ENCODE peak calls at places on chromosomes 16 and 17, in nine cellular contexts. One of them, this sample, is unnamed.
A peak's percentile ranks its signal among the peaks of the same experiment; 100 is the strongest.

GRCh38 chr16:74984194-74984669 is 691 bp downstream of the WDR59 start:
- DNase-seq in heart right ventricle: no peak
- DNase-seq in colonic mucosa: no peak
- DNase-seq in left ventricle myocardium inferior: no peak
- DNase-seq in heart left ventricle: no peak
- DNase-seq in mammary epithelial cell: peak; percentile 35
- DNase-seq in GM23338: no peak
- DNase-seq in ovary: no peak
- DNase-seq in mucosa of descending colon: no peak
- DNase-seq in this sample: no peak

GRCh38 chr17:71699907-71700306 is 420.9 kb upstream of the SOX9 start:
- DNase-seq in heart right ventricle: no peak
- DNase-seq in colonic mucosa: no peak
- DNase-seq in left ventricle myocardium inferior: no peak
- DNase-seq in heart left ventricle: no peak
- DNase-seq in mammary epithelial cell: no peak
- DNase-seq in GM23338: no peak
- DNase-seq in ovary: no peak
- DNase-seq in mucosa of descending colon: no peak
- DNase-seq in this sample: no peak

GRCh38 chr16:62256406-62256805 is 220.2 kb upstream of the CDH8 start:
- DNase-seq in heart right ventricle: no peak
- DNase-seq in colonic mucosa: no peak
- DNase-seq in left ventricle myocardium inferior: no peak
- DNase-seq in heart left ventricle: no peak
- DNase-seq in mammary epithelial cell: peak; percentile 45
- DNase-seq in GM23338: peak; percentile 67
- DNase-seq in ovary: no peak
- DNase-seq in mucosa of descending colon: no peak
- DNase-seq in this sample: no peak

GRCh38 chr16:48687421-48688038 is 77.5 kb upstream of the N4BP1 start:
- DNase-seq in heart right ventricle: peak; percentile 51
- DNase-seq in colonic mucosa: peak; percentile 42
- DNase-seq in left ventricle myocardium inferior: peak; percentile 32
- DNase-seq in heart left ventricle: peak; percentile 27
- DNase-seq in mammary epithelial cell: peak; percentile 60
- DNase-seq in GM23338: peak; percentile 88
- DNase-seq in ovary: peak; percentile 34
- DNase-seq in mucosa of descending colon: peak; percentile 43
- DNase-seq in this sample: peak; percentile 18

GRCh38 chr17:64992325-64992802 is 64.2 kb downstream of the GNA13 start:
- DNase-seq in heart right ventricle: no peak
- DNase-seq in colonic mucosa: no peak
- DNase-seq in left ventricle myocardium inferior: no peak
- DNase-seq in heart left ventricle: no peak
- DNase-seq in mammary epithelial cell: peak; percentile 98
- DNase-seq in GM23338: no peak
- DNase-seq in ovary: no peak
- DNase-seq in mucosa of descending colon: no peak
- DNase-seq in this sample: no peak

GRCh38 chr17:43578699-43579569 is 32.8 kb upstream of the ETV4 start:
- DNase-seq in heart right ventricle: no peak
- DNase-seq in colonic mucosa: no peak
- DNase-seq in left ventricle myocardium inferior: no peak
- DNase-seq in heart left ventricle: peak; percentile 39
- DNase-seq in mammary epithelial cell: peak; percentile 49
- DNase-seq in GM23338: peak; percentile 49
- DNase-seq in ovary: no peak
- DNase-seq in mucosa of descending colon: no peak
- DNase-seq in this sample: no peak

GRCh38 chr17:27502526-27503324 is 46.5 kb downstream of the KSR1 start:
- DNase-seq in heart right ventricle: no peak
- DNase-seq in colonic mucosa: no peak
- DNase-seq in left ventricle myocardium inferior: peak; percentile 29
- DNase-seq in heart left ventricle: no peak
- DNase-seq in mammary epithelial cell: no peak
- DNase-seq in GM23338: no peak
- DNase-seq in ovary: peak; percentile 65
- DNase-seq in mucosa of descending colon: no peak
- DNase-seq in this sample: no peak

GRCh38 chr16:31869511-31870201 is 4.0 kb upstream of the ZNF267 start:
- DNase-seq in heart right ventricle: peak; percentile 53
- DNase-seq in colonic mucosa: peak; percentile 56
- DNase-seq in left ventricle myocardium inferior: no peak
- DNase-seq in heart left ventricle: peak; percentile 59
- DNase-seq in mammary epithelial cell: peak; percentile 88
- DNase-seq in GM23338: peak; percentile 17
- DNase-seq in ovary: no peak
- DNase-seq in mucosa of descending colon: no peak
- DNase-seq in this sample: no peak

GRCh38 chr16:27980076-27980775 is 83.3 kb downstream of the GSG1L start:
- DNase-seq in heart right ventricle: no peak
- DNase-seq in colonic mucosa: no peak
- DNase-seq in left ventricle myocardium inferior: no peak
- DNase-seq in heart left ventricle: no peak
- DNase-seq in mammary epithelial cell: no peak
- DNase-seq in GM23338: no peak
- DNase-seq in ovary: no peak
- DNase-seq in mucosa of descending colon: no peak
- DNase-seq in this sample: no peak

GRCh38 chr17:43368740-43369506 is 29.9 kb upstream of the ARL4D start:
- DNase-seq in heart right ventricle: peak; percentile 88
- DNase-seq in colonic mucosa: peak; percentile 84
- DNase-seq in left ventricle myocardium inferior: peak; percentile 84
- DNase-seq in heart left ventricle: peak; percentile 88
- DNase-seq in mammary epithelial cell: peak; percentile 75
- DNase-seq in GM23338: peak; percentile 94
- DNase-seq in ovary: peak; percentile 87
- DNase-seq in mucosa of descending colon: peak; percentile 89
- DNase-seq in this sample: peak; percentile 85

GRCh38 chr16:80515374-80515773 is 25.4 kb upstream of the DYNLRB2 start:
- DNase-seq in heart right ventricle: no peak
- DNase-seq in colonic mucosa: no peak
- DNase-seq in left ventricle myocardium inferior: no peak
- DNase-seq in heart left ventricle: no peak
- DNase-seq in mammary epithelial cell: no peak
- DNase-seq in GM23338: peak; percentile 24
- DNase-seq in ovary: no peak
- DNase-seq in mucosa of descending colon: no peak
- DNase-seq in this sample: no peak
- H3K4me1 ChIP-seq in heart right ventricle: no peaks in the 10 kb centered on the region
- H3K4me1 ChIP-seq in colonic mucosa: no peaks in the 10 kb centered on the region
- H3K4me1 ChIP-seq in left ventricle myocardium inferior: no peaks in the 10 kb centered on the region
- H3K4me1 ChIP-seq in heart left ventricle: no peaks in the 10 kb centered on the region
- H3K4me1 ChIP-seq in mammary epithelial cell: no peaks in the 10 kb centered on the region
- H3K4me1 ChIP-seq in GM23338: peaks cover 14% of the 10 kb centered on the region
- H3K4me1 ChIP-seq in ovary: peaks cover 1% of the 10 kb centered on the region
- H3K4me1 ChIP-seq in mucosa of descending colon: no peaks in the 10 kb centered on the region
- H3K4me1 ChIP-seq in this sample: no peaks in the 10 kb centered on the region

DNA sequence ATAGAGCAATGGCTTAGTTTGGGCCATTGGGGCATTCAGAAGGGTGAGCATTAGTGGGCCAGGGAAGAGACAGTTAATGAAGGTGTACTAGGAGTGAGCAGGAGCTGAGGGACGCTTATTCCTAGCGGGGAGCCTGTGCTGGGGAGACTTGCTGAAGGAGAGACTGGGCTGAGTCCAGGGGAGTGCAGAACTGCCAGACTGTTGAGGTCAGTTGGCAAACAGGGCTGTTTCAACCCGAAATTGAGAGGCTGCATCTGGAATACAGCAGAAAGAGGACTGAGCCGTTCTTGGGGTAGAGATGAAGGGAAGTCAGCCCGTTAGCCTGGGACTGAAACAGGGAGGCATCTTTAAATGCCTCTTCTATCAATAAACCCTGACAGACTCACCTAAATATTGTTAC is 33.2 kb downstream of the MAP2K6 start:
- DNase-seq in heart right ventricle: peak; percentile 24
- DNase-seq in colonic mucosa: no peak
- DNase-seq in left ventricle myocardium inferior: peak; percentile 56
- DNase-seq in heart left ventricle: peak; percentile 23
- DNase-seq in mammary epithelial cell: no peak
- DNase-seq in GM23338: no peak
- DNase-seq in ovary: peak; percentile 50
- DNase-seq in mucosa of descending colon: no peak
- DNase-seq in this sample: peak; percentile 57
- H3K4me1 ChIP-seq in heart right ventricle: no peaks in the 10 kb centered on the region
- H3K4me1 ChIP-seq in colonic mucosa: peaks cover 9% of the 10 kb centered on the region
- H3K4me1 ChIP-seq in left ventricle myocardium inferior: peaks cover 15% of the 10 kb centered on the region
- H3K4me1 ChIP-seq in heart left ventricle: peaks cover 5% of the 10 kb centered on the region
- H3K4me1 ChIP-seq in mammary epithelial cell: no peaks in the 10 kb centered on the region
- H3K4me1 ChIP-seq in GM23338: peaks cover 66% of the 10 kb centered on the region
- H3K4me1 ChIP-seq in ovary: peaks cover 6% of the 10 kb centered on the region
- H3K4me1 ChIP-seq in mucosa of descending colon: peaks cover 25% of the 10 kb centered on the region
- H3K4me1 ChIP-seq in this sample: no peaks in the 10 kb centered on the region

GRCh38 chr17:81419333-81419885 is 24.2 kb downstream of the BAHCC1 start:
- DNase-seq in heart right ventricle: peak; percentile 95
- DNase-seq in colonic mucosa: peak; percentile 86
- DNase-seq in left ventricle myocardium inferior: peak; percentile 92
- DNase-seq in heart left ventricle: peak; percentile 97
- DNase-seq in mammary epithelial cell: peak; percentile 52
- DNase-seq in GM23338: no peak
- DNase-seq in ovary: peak; percentile 91
- DNase-seq in mucosa of descending colon: peak; percentile 88
- DNase-seq in this sample: peak; percentile 94

GRCh38 chr17:81418710-81419332 is 23.6 kb downstream of the BAHCC1 start:
- DNase-seq in heart right ventricle: no peak
- DNase-seq in colonic mucosa: peak; percentile 70
- DNase-seq in left ventricle myocardium inferior: no peak
- DNase-seq in heart left ventricle: no peak
- DNase-seq in mammary epithelial cell: peak; percentile 73
- DNase-seq in GM23338: no peak
- DNase-seq in ovary: no peak
- DNase-seq in mucosa of descending colon: no peak
- DNase-seq in this sample: no peak

GRCh38 chr17:81416612-81417011 is 21.4 kb downstream of the BAHCC1 start:
- DNase-seq in heart right ventricle: no peak
- DNase-seq in colonic mucosa: peak; percentile 24
- DNase-seq in left ventricle myocardium inferior: no peak
- DNase-seq in heart left ventricle: no peak
- DNase-seq in mammary epithelial cell: no peak
- DNase-seq in GM23338: no peak
- DNase-seq in ovary: no peak
- DNase-seq in mucosa of descending colon: no peak
- DNase-seq in this sample: no peak

GRCh38 chr17:81417049-81417878 is 22.0 kb downstream of the BAHCC1 start:
- DNase-seq in heart right ventricle: no peak
- DNase-seq in colonic mucosa: peak; percentile 20
- DNase-seq in left ventricle myocardium inferior: no peak
- DNase-seq in heart left ventricle: no peak
- DNase-seq in mammary epithelial cell: no peak
- DNase-seq in GM23338: no peak
- DNase-seq in ovary: no peak
- DNase-seq in mucosa of descending colon: no peak
- DNase-seq in this sample: peak; percentile 84

DNA sequence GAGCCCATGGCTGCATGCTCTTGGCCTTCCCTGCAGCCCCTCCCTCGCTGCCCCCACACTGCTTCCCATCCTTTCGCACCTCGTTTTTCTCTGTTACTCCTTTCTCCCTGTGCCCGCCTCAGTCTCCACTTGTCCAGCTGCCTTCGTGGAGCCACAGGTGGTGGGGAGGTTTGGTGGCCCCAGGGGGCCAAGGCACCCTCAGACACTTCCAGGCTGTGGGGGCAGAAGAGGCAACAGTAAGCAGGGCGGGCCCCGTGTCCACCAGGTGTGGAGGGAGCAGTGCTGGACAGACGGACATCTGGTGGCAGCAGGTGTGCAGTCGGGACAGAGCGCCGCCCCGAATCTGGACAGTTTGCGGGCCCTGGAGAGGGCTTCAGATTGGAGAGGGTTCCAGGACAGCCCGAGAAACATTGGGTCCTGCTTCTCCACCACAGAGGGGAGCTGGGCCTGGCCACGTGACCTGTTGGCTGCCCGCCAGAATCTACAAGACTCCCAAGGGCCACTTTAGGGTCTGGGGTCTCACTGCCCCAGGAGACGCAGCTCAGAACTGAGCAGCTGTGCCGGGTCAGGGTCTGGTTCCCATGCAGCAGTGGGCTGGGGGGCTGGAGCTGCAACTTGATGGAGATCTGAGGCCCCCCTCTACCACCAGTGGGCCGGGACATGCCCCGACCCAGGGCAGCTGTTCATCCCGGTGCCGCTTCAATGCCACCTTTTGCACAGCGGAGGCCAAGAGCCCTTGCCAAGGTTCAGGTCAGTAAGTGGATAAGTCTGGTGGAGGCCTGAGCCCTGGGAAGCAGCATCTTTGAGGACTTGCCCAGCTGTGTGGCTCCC is 22.8 kb downstream of the BAHCC1 start:
- DNase-seq in heart right ventricle: no peak
- DNase-seq in colonic mucosa: no peak
- DNase-seq in left ventricle myocardium inferior: no peak
- DNase-seq in heart left ventricle: no peak
- DNase-seq in mammary epithelial cell: no peak
- DNase-seq in GM23338: no peak
- DNase-seq in ovary: peak; percentile 47
- DNase-seq in mucosa of descending colon: no peak
- DNase-seq in this sample: no peak
- H3K4me1 ChIP-seq in heart right ventricle: peaks cover 44% of the 10 kb centered on the region
- H3K4me1 ChIP-seq in colonic mucosa: peaks cover 12% of the 10 kb centered on the region
- H3K4me1 ChIP-seq in left ventricle myocardium inferior: peaks cover 73% of the 10 kb centered on the region
- H3K4me1 ChIP-seq in heart left ventricle: peaks cover 59% of the 10 kb centered on the region
- H3K4me1 ChIP-seq in mammary epithelial cell: peaks cover 39% of the 10 kb centered on the region
- H3K4me1 ChIP-seq in GM23338: no peaks in the 10 kb centered on the region
- H3K4me1 ChIP-seq in ovary: peaks cover 36% of the 10 kb centered on the region
- H3K4me1 ChIP-seq in mucosa of descending colon: peaks cover 26% of the 10 kb centered on the region
- H3K4me1 ChIP-seq in this sample: peaks cover 48% of the 10 kb centered on the region

DNA sequence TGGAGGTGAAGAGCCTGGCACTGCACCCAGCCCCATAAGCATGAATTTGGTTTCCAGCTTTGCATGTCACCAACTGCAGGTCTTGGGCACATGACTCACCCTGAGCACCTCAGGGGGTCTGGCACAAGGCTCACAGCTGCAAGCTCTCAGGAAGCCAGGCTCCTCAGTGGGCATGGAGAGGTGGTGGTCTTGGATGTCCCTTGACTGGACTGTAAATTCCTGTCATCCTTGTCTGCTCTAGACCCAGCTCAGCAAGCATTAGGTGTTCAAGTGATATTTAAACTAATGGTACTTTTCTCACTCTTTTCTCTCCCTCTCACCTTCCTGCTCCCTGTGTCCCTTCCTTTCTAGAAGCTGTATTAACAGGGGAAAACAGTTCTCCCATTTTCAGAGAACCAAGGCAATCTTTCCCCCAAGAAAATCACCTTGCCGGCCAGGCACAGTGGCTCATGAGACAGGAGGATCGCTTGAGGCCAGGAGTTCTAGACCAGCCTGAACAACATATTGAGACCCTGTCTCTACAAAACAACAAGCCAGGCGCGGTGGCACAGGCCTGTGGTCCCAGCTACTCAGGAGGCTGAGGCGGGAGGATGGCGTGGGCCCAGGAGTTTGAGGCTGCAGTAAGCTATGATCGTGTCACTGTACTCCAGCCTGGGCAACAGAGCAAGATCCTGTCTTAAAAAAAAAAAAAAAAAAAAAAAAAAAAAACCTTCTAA is 5.1 kb upstream of the KIFC3 start:
- DNase-seq in heart right ventricle: no peak
- DNase-seq in colonic mucosa: no peak
- DNase-seq in left ventricle myocardium inferior: no peak
- DNase-seq in heart left ventricle: no peak
- DNase-seq in mammary epithelial cell: no peak
- DNase-seq in GM23338: no peak
- DNase-seq in ovary: no peak
- DNase-seq in mucosa of descending colon: peak; percentile 48
- DNase-seq in this sample: no peak
- H3K4me1 ChIP-seq in heart right ventricle: peaks cover 9% of the 10 kb centered on the region
- H3K4me1 ChIP-seq in colonic mucosa: peaks cover 17% of the 10 kb centered on the region
- H3K4me1 ChIP-seq in left ventricle myocardium inferior: peaks cover 71% of the 10 kb centered on the region
- H3K4me1 ChIP-seq in heart left ventricle: peaks cover 50% of the 10 kb centered on the region
- H3K4me1 ChIP-seq in mammary epithelial cell: peaks cover 45% of the 10 kb centered on the region
- H3K4me1 ChIP-seq in GM23338: peaks cover 29% of the 10 kb centered on the region
- H3K4me1 ChIP-seq in ovary: peaks cover 4% of the 10 kb centered on the region
- H3K4me1 ChIP-seq in mucosa of descending colon: peaks cover 23% of the 10 kb centered on the region
- H3K4me1 ChIP-seq in this sample: no peaks in the 10 kb centered on the region